ENCODE peak calls at places on chromosomes 6 and 20, in six cellular contexts. One of them, this sample, is unnamed.
A peak's percentile ranks its signal among the peaks of the same experiment; 100 is the strongest.

GRCh38 chr6:163965426-163966348 is 551.2 kb downstream of the QKI start:
- DNase-seq in gastrocnemius medialis: peak; percentile 79
- DNase-seq in uterus: peak; percentile 41
- DNase-seq in testis: no peak
- DNase-seq in A549: no peak
- DNase-seq in Peyer's patch: no peak
- DNase-seq in this sample: no peak

GRCh38 chr20:10671850-10672578 is 1.8 kb downstream of the JAG1 start:
- DNase-seq in gastrocnemius medialis: peak; percentile 54
- DNase-seq in uterus: peak; percentile 80
- DNase-seq in testis: peak; percentile 73
- DNase-seq in A549: no peak
- DNase-seq in Peyer's patch: peak; percentile 77
- DNase-seq in this sample: peak; percentile 44

GRCh38 chr6:77389402-77389801 is 73.9 kb downstream of the HTR1B start:
- DNase-seq in gastrocnemius medialis: no peak
- DNase-seq in uterus: no peak
- DNase-seq in testis: no peak
- DNase-seq in A549: no peak
- DNase-seq in Peyer's patch: no peak
- DNase-seq in this sample: no peak

GRCh38 chr6:27479319-27480182 is 6.6 kb upstream of the ZNF184 start:
- DNase-seq in gastrocnemius medialis: peak; percentile 53
- DNase-seq in uterus: peak; percentile 89
- DNase-seq in testis: peak; percentile 77
- DNase-seq in A549: peak; percentile 40
- DNase-seq in Peyer's patch: peak; percentile 73
- DNase-seq in this sample: peak; percentile 89

GRCh38 chr6:108163267-108163643 is 2.6 kb upstream of the NR2E1 start:
- DNase-seq in gastrocnemius medialis: no peak
- DNase-seq in uterus: no peak
- DNase-seq in testis: no peak
- DNase-seq in A549: no peak
- DNase-seq in Peyer's patch: no peak
- DNase-seq in this sample: peak; percentile 7

GRCh38 chr6:105995403-105995699 is 90.8 kb upstream of the PRDM1 start:
- DNase-seq in gastrocnemius medialis: no peak
- DNase-seq in uterus: no peak
- DNase-seq in testis: no peak
- DNase-seq in A549: no peak
- DNase-seq in Peyer's patch: no peak
- DNase-seq in this sample: no peak

GRCh38 chr20:48771542-48771941 is 56.3 kb downstream of the PREX1 start:
- DNase-seq in gastrocnemius medialis: no peak
- DNase-seq in uterus: no peak
- DNase-seq in testis: peak; percentile 74
- DNase-seq in A549: no peak
- DNase-seq in Peyer's patch: peak; percentile 9
- DNase-seq in this sample: no peak

GRCh38 chr20:19024296-19025035 is 188.0 kb upstream of the SLC24A3 start:
- DNase-seq in gastrocnemius medialis: no peak
- DNase-seq in uterus: no peak
- DNase-seq in testis: no peak
- DNase-seq in A549: no peak
- DNase-seq in Peyer's patch: no peak
- DNase-seq in this sample: no peak

GRCh38 chr20:48739395-48740268 is 88.2 kb downstream of the PREX1 start:
- DNase-seq in gastrocnemius medialis: no peak
- DNase-seq in uterus: no peak
- DNase-seq in testis: no peak
- DNase-seq in A549: no peak
- DNase-seq in Peyer's patch: no peak
- DNase-seq in this sample: no peak

GRCh38 chr6:7261030-7261841 is 51.8 kb downstream of the SSR1 start:
- DNase-seq in gastrocnemius medialis: peak; percentile 79
- DNase-seq in uterus: peak; percentile 71
- DNase-seq in testis: peak; percentile 92
- DNase-seq in A549: peak; percentile 95
- DNase-seq in Peyer's patch: peak; percentile 87
- DNase-seq in this sample: peak; percentile 75

GRCh38 chr6:7907159-7907558 is 3.4 kb downstream of the TXNDC5 start:
- DNase-seq in gastrocnemius medialis: no peak
- DNase-seq in uterus: no peak
- DNase-seq in testis: no peak
- DNase-seq in A549: no peak
- DNase-seq in Peyer's patch: no peak
- DNase-seq in this sample: no peak

GRCh38 chr20:55269913-55270312 is 735.4 kb downstream of the CBLN4 start:
- DNase-seq in gastrocnemius medialis: no peak
- DNase-seq in uterus: no peak
- DNase-seq in testis: no peak
- DNase-seq in A549: no peak
- DNase-seq in Peyer's patch: no peak
- DNase-seq in this sample: no peak

GRCh38 chr6:104789770-104790190 is 69.9 kb downstream of the HACE1 start:
- DNase-seq in gastrocnemius medialis: no peak
- DNase-seq in uterus: no peak
- DNase-seq in testis: no peak
- DNase-seq in A549: peak; percentile 9
- DNase-seq in Peyer's patch: no peak
- DNase-seq in this sample: peak; percentile 18

DNA sequence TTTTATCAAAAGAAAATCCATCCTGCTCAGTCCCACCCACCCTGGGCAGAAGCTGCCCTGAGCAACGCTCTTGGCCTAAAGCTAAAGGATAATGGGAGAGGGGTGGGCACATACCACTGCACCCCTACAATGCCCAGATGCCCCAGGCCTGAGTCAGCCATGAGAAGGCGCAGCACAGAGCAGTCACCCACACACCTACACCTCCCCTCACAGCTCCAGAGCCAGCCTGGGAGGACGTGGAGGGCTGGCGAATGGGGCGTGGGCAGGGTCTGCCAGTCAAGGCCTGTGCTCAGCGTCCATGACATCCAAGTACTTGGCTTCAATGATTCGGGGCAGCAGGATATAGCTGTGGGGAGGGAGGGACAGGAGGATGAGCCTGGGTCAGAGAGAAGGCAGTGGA is 11.5 kb downstream of the SLC4A11 start:
- DNase-seq in gastrocnemius medialis: no peak
- DNase-seq in uterus: no peak
- DNase-seq in testis: no peak
- DNase-seq in A549: no peak
- DNase-seq in Peyer's patch: no peak
- DNase-seq in this sample: no peak
- TF ChIP-seq POLR2A in gastrocnemius medialis: no peak
- TF ChIP-seq POLR2A in uterus: no peak
- TF ChIP-seq POLR2A in testis: no peak
- TF ChIP-seq POLR2A in A549: no peak
- TF ChIP-seq POLR2A in Peyer's patch: no peak
- TF ChIP-seq POLR2A in this sample: no peak

GRCh38 chr20:17533396-17533795 is 2.2 kb upstream of the BFSP1 start:
- DNase-seq in gastrocnemius medialis: no peak
- DNase-seq in uterus: no peak
- DNase-seq in testis: peak; percentile 32
- DNase-seq in A549: peak; percentile 88
- DNase-seq in Peyer's patch: no peak
- DNase-seq in this sample: peak; percentile 51
- TF ChIP-seq POLR2A in gastrocnemius medialis: no peak
- TF ChIP-seq POLR2A in uterus: no peak
- TF ChIP-seq POLR2A in testis: no peak
- TF ChIP-seq POLR2A in A549: peak; percentile 23
- TF ChIP-seq POLR2A in Peyer's patch: no peak
- TF ChIP-seq POLR2A in this sample: no peak

GRCh38 chr6:12485837-12486236 is 195.7 kb downstream of the EDN1 start:
- DNase-seq in gastrocnemius medialis: no peak
- DNase-seq in uterus: no peak
- DNase-seq in testis: no peak
- DNase-seq in A549: no peak
- DNase-seq in Peyer's patch: no peak
- DNase-seq in this sample: no peak

GRCh38 chr6:12482386-12482785 is 192.2 kb downstream of the EDN1 start:
- DNase-seq in gastrocnemius medialis: no peak
- DNase-seq in uterus: no peak
- DNase-seq in testis: no peak
- DNase-seq in A549: no peak
- DNase-seq in Peyer's patch: no peak
- DNase-seq in this sample: no peak

GRCh38 chr6:12485226-12485764 is 195.1 kb downstream of the EDN1 start:
- DNase-seq in gastrocnemius medialis: no peak
- DNase-seq in uterus: no peak
- DNase-seq in testis: no peak
- DNase-seq in A549: no peak
- DNase-seq in Peyer's patch: no peak
- DNase-seq in this sample: no peak

GRCh38 chr6:12484519-12484918 is 194.4 kb downstream of the EDN1 start:
- DNase-seq in gastrocnemius medialis: no peak
- DNase-seq in uterus: no peak
- DNase-seq in testis: no peak
- DNase-seq in A549: no peak
- DNase-seq in Peyer's patch: no peak
- DNase-seq in this sample: no peak

DNA sequence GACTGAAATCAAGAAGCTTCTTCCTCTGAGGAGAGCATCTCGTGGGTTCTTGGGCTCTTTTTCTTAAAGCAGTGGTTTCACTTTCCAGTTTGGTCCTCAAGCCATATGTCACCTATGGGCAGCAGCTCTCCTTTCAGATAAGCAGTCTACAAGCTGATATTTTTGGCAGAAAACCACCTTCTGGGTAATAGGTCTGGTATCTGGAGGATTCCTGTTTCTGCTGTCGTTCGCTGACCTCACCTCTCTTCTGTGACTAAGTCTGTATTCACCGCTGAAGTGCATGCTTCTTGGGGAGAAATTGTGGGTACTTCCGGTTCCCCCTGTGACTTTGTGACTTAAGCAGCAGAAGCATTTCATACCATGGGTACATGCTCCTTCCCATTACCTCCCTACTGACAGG is 193.6 kb downstream of the EDN1 start:
- DNase-seq in gastrocnemius medialis: no peak
- DNase-seq in uterus: no peak
- DNase-seq in testis: no peak
- DNase-seq in A549: peak; percentile 30
- DNase-seq in Peyer's patch: no peak
- DNase-seq in this sample: no peak
- TF ChIP-seq POLR2A in gastrocnemius medialis: no peak
- TF ChIP-seq POLR2A in uterus: no peak
- TF ChIP-seq POLR2A in testis: no peak
- TF ChIP-seq POLR2A in A549: no peak
- TF ChIP-seq POLR2A in Peyer's patch: no peak
- TF ChIP-seq POLR2A in this sample: no peak

GRCh38 chr20:34310481-34311117 is 7.4 kb upstream of the AHCY start:
- DNase-seq in gastrocnemius medialis: no peak
- DNase-seq in uterus: no peak
- DNase-seq in testis: no peak
- DNase-seq in A549: no peak
- DNase-seq in Peyer's patch: no peak
- DNase-seq in this sample: no peak
- TF ChIP-seq POLR2A in gastrocnemius medialis: no peak
- TF ChIP-seq POLR2A in uterus: no peak
- TF ChIP-seq POLR2A in testis: no peak
- TF ChIP-seq POLR2A in A549: no peak
- TF ChIP-seq POLR2A in Peyer's patch: no peak
- TF ChIP-seq POLR2A in this sample: no peak

DNA sequence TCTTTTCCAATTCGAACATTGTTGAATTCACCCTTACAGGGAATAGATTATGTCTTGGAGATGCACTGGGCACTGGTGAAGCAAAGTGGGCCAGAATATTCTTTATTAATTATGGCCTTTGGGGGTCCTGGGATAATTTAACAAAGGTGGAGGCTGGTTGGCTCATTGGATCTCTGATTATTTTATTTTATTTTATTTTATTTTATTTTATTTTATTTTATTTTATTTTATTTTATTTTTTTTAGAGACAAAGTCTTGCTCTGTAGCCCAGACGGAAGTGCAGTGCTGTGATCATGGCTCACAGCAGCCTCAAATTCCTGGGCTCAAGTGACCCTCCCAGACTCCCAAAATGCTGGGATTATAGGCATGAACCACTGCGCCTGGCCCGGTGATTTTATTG is 123.5 kb upstream of the GLP1R start:
- DNase-seq in gastrocnemius medialis: no peak
- DNase-seq in uterus: no peak
- DNase-seq in testis: no peak
- DNase-seq in A549: no peak
- DNase-seq in Peyer's patch: no peak
- DNase-seq in this sample: no peak
- TF ChIP-seq POLR2A in gastrocnemius medialis: no peak
- TF ChIP-seq POLR2A in uterus: no peak
- TF ChIP-seq POLR2A in testis: no peak
- TF ChIP-seq POLR2A in A549: no peak
- TF ChIP-seq POLR2A in Peyer's patch: no peak
- TF ChIP-seq POLR2A in this sample: no peak

GRCh38 chr6:109382576-109383437 is 540 bp upstream of the CD164 start:
- DNase-seq in gastrocnemius medialis: peak; percentile 91
- DNase-seq in uterus: peak; percentile 92
- DNase-seq in testis: peak; percentile 96
- DNase-seq in A549: peak; percentile 84
- DNase-seq in Peyer's patch: peak; percentile 96
- DNase-seq in this sample: peak; percentile 98

GRCh38 chr6:109381007-109381746 is 1.1 kb downstream of the CD164 start:
- DNase-seq in gastrocnemius medialis: no peak
- DNase-seq in uterus: no peak
- DNase-seq in testis: no peak
- DNase-seq in A549: no peak
- DNase-seq in Peyer's patch: no peak
- DNase-seq in this sample: peak; percentile 61

GRCh38 chr6:109379706-109380105 is 2.6 kb downstream of the CD164 start:
- DNase-seq in gastrocnemius medialis: no peak
- DNase-seq in uterus: no peak
- DNase-seq in testis: no peak
- DNase-seq in A549: no peak
- DNase-seq in Peyer's patch: no peak
- DNase-seq in this sample: peak; percentile 12

GRCh38 chr6:109383438-109383940 is 1.2 kb upstream of the CD164 start:
- DNase-seq in gastrocnemius medialis: no peak
- DNase-seq in uterus: no peak
- DNase-seq in testis: no peak
- DNase-seq in A549: no peak
- DNase-seq in Peyer's patch: no peak
- DNase-seq in this sample: peak; percentile 42

GRCh38 chr6:109381747-109382575 is at the start of gene CD164:
- DNase-seq in gastrocnemius medialis: peak; percentile 91
- DNase-seq in uterus: peak; percentile 92
- DNase-seq in testis: peak; percentile 95
- DNase-seq in A549: peak; percentile 80
- DNase-seq in Peyer's patch: peak; percentile 96
- DNase-seq in this sample: peak; percentile 99
- TF ChIP-seq POLR2A in gastrocnemius medialis: peak; percentile 98
- TF ChIP-seq POLR2A in uterus: peak; percentile 95
- TF ChIP-seq POLR2A in testis: peak; percentile 82
- TF ChIP-seq POLR2A in A549: peak; percentile 80
- TF ChIP-seq POLR2A in Peyer's patch: peak; percentile 98
- TF ChIP-seq POLR2A in this sample: peak; percentile 98

GRCh38 chr20:57664924-57665588 is 44.8 kb downstream of the PMEPA1 start:
- DNase-seq in gastrocnemius medialis: no peak
- DNase-seq in uterus: no peak
- DNase-seq in testis: no peak
- DNase-seq in A549: no peak
- DNase-seq in Peyer's patch: peak; percentile 24
- DNase-seq in this sample: no peak
- TF ChIP-seq POLR2A in gastrocnemius medialis: no peak
- TF ChIP-seq POLR2A in uterus: no peak
- TF ChIP-seq POLR2A in testis: no peak
- TF ChIP-seq POLR2A in A549: no peak
- TF ChIP-seq POLR2A in Peyer's patch: no peak
- TF ChIP-seq POLR2A in this sample: no peak